ENCODE peak calls at places on chromosomes 13 and 19, in five cellular contexts. One of them, this sample, is unnamed.

GRCh38 chr19:29798783-29799182 is 13.0 kb upstream of the CCNE1 start:
- DNase-seq in IMR-90: peak; percentile 60
- DNase-seq in HCT116: no peak
- DNase-seq in A549: no peak
- DNase-seq in H1: no peak
- DNase-seq in this sample: no peak

GRCh38 chr19:3671680-3672574 is 28.3 kb downstream of the PIP5K1C start:
- DNase-seq in H1: no peak
- DNase-seq in HCT116: no peak
- DNase-seq in IMR-90: peak; percentile 20
- DNase-seq in A549: no peak
- DNase-seq in this sample: no peak

GRCh38 chr13:110511509-110512181 is 49.9 kb downstream of the RAB20 start:
- DNase-seq in IMR-90: no peak
- DNase-seq in HCT116: no peak
- DNase-seq in A549: no peak
- DNase-seq in H1: no peak
- DNase-seq in this sample: no peak

GRCh38 chr13:47499358-47500150 is 501.5 kb downstream of the SUCLA2 start:
- DNase-seq in HCT116: no peak
- DNase-seq in IMR-90: peak; percentile 95
- DNase-seq in A549: no peak
- DNase-seq in H1: no peak
- DNase-seq in this sample: no peak

GRCh38 chr19:37007587-37008220 is 70.5 kb upstream of the ZNF420 start:
- DNase-seq in HCT116: no peak
- DNase-seq in H1: no peak
- DNase-seq in A549: peak; percentile 61
- DNase-seq in IMR-90: no peak
- DNase-seq in this sample: no peak

GRCh38 chr19:752652-753517 is 2.0 kb downstream of the MISP start:
- DNase-seq in A549: peak; percentile 99
- DNase-seq in IMR-90: peak; percentile 90
- DNase-seq in HCT116: peak; percentile 89
- DNase-seq in H1: no peak
- DNase-seq in this sample: no peak

GRCh38 chr19:42282810-42283247 is 13.8 kb downstream of the CIC start:
- DNase-seq in H1: no peak
- DNase-seq in IMR-90: no peak
- DNase-seq in HCT116: no peak
- DNase-seq in A549: no peak
- DNase-seq in this sample: no peak

GRCh38 chr19:532578-533484 is 1.3 kb downstream of the CDC34 start:
- DNase-seq in A549: peak; percentile 63
- DNase-seq in IMR-90: peak; percentile 64
- DNase-seq in H1: peak; percentile 72
- DNase-seq in HCT116: peak; percentile 51
- DNase-seq in this sample: no peak

GRCh38 chr19:57665261-57665806 is 3.4 kb upstream of the ZSCAN4 start:
- DNase-seq in H1: no peak
- DNase-seq in HCT116: no peak
- DNase-seq in IMR-90: no peak
- DNase-seq in A549: no peak
- DNase-seq in this sample: no peak

GRCh38 chr13:96100457-96101220 is 10.7 kb downstream of the HS6ST3 start:
- DNase-seq in A549: no peak
- DNase-seq in IMR-90: no peak
- DNase-seq in H1: no peak
- DNase-seq in HCT116: no peak
- DNase-seq in this sample: no peak

GRCh38 chr19:57290970-57291369 is 10.7 kb downstream of the ZNF460 start:
- DNase-seq in HCT116: no peak
- DNase-seq in H1: no peak
- DNase-seq in A549: peak; percentile 39
- DNase-seq in IMR-90: no peak
- DNase-seq in this sample: no peak

GRCh38 chr13:30376426-30377311 is 45.6 kb upstream of the UBE2L5 start:
- DNase-seq in H1: no peak
- DNase-seq in HCT116: no peak
- DNase-seq in IMR-90: no peak
- DNase-seq in A549: no peak
- DNase-seq in this sample: no peak

GRCh38 chr13:110354715-110355473 is 47.8 kb downstream of the COL4A2 start:
- DNase-seq in IMR-90: no peak
- DNase-seq in H1: no peak
- DNase-seq in A549: no peak
- DNase-seq in HCT116: no peak
- DNase-seq in this sample: no peak

GRCh38 chr13:31051999-31052398 is 109.7 kb downstream of the HSPH1 start:
- DNase-seq in HCT116: peak; percentile 28
- DNase-seq in A549: peak; percentile 50
- DNase-seq in IMR-90: peak; percentile 8
- DNase-seq in H1: no peak
- DNase-seq in this sample: no peak

GRCh38 chr13:77184455-77184854 is 142.4 kb downstream of the MYCBP2 start:
- DNase-seq in A549: no peak
- DNase-seq in IMR-90: no peak
- DNase-seq in HCT116: no peak
- DNase-seq in H1: no peak
- DNase-seq in this sample: no peak

GRCh38 chr13:85586422-85586831 is 212.8 kb downstream of the SLITRK6 start:
- DNase-seq in IMR-90: peak; percentile 85
- DNase-seq in A549: peak; percentile 85
- DNase-seq in HCT116: no peak
- DNase-seq in H1: no peak
- DNase-seq in this sample: peak; percentile 90

GRCh38 chr19:4064551-4065260 is 2.0 kb downstream of the ZBTB7A start:
- DNase-seq in H1: no peak
- DNase-seq in IMR-90: no peak
- DNase-seq in HCT116: no peak
- DNase-seq in A549: no peak
- DNase-seq in this sample: no peak

GRCh38 chr19:13172335-13173128 is 22.3 kb downstream of the IER2 start:
- DNase-seq in A549: peak; percentile 91
- DNase-seq in HCT116: no peak
- DNase-seq in H1: no peak
- DNase-seq in IMR-90: peak; percentile 83
- DNase-seq in this sample: no peak

DNA sequence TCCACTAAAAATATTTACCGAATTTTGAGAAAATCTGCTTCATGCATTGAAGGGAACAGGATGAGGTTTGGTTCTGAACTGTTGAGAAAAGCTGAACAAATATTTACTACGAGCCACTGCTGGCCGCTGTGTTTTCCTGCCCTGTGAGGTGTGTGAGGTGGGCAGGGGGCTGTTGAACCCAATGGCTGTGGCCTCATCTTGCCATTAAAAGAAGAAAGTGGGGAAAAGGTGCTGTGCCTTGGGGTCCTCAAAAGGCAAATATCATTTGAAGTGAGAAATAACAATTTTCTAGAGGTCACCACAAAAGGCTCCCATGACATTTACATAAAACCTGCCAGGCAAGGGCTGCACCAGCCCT is 44.7 kb downstream of the KLF2 start:
- DNase-seq in IMR-90: no peak
- DNase-seq in HCT116: no peak
- DNase-seq in H1: no peak
- DNase-seq in A549: no peak
- DNase-seq in this sample: no peak
- H3K4me1 ChIP-seq in IMR-90: peaks cover 10% of the 10 kb centered on the region
- H3K4me1 ChIP-seq in HCT116: no peaks in the 10 kb centered on the region
- H3K4me1 ChIP-seq in H1: peaks cover 4% of the 10 kb centered on the region
- H3K4me1 ChIP-seq in A549: peaks cover 9% of the 10 kb centered on the region
- H3K4me1 ChIP-seq in this sample: no peaks in the 10 kb centered on the region

GRCh38 chr13:38849316-38849715 is 141.3 kb downstream of the STOML3 start:
- DNase-seq in HCT116: no peak
- DNase-seq in H1: no peak
- DNase-seq in A549: no peak
- DNase-seq in IMR-90: no peak
- DNase-seq in this sample: no peak
- H3K4me3 ChIP-seq in HCT116: no peak overlapping the region
- H3K4me3 ChIP-seq in H1: no peak overlapping the region
- H3K4me3 ChIP-seq in A549: no peak overlapping the region
- H3K4me3 ChIP-seq in IMR-90: no peak overlapping the region
- H3K4me3 ChIP-seq in this sample: no peak overlapping the region

DNA sequence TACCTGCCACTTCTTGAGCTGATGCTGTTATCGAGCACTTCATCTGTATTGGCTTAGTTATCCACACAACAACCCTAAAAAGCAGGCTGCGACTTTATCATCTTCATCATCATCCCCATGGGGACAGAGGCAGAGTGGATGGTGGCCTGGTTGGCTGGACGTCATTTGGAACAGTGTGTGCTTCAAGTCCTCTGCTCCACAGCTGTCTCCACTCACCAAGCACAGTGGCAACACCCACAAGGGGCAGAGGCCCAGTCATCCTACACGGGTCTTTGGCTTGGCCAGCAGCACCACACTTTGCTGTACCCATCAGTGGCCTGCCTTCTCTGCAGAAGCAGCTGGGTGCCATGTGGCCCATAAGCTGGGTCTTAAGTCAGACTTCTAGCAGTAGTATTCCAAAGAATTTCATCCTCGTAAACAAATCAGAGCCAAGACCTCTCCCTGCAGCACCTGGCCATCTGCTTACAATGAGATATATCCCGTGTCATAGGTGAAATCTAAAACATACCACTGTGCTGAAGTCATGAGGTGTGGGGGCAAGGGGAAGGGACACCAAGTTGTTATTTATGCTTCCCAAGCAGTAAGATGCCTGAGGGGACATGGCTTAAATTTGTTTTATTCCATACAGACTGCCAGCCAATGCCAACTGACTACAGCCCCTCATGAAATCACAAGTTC is 47.9 kb upstream of the EPHX3 start:
- DNase-seq in HCT116: no peak
- DNase-seq in A549: no peak
- DNase-seq in IMR-90: peak; percentile 71
- DNase-seq in H1: no peak
- DNase-seq in this sample: no peak
- H3K4me2 ChIP-seq in HCT116: no peak overlapping the region
- H3K4me2 ChIP-seq in A549: peak overlapping the region; percentile 64
- H3K4me2 ChIP-seq in IMR-90: peak overlapping the region; percentile 5
- H3K4me2 ChIP-seq in H1: no peak overlapping the region
- H3K4me2 ChIP-seq in this sample: peak overlapping the region; percentile 31

GRCh38 chr13:75766636-75767035 is 130.5 kb downstream of the LMO7 start:
- DNase-seq in IMR-90: no peak
- DNase-seq in A549: no peak
- DNase-seq in H1: no peak
- DNase-seq in HCT116: no peak
- DNase-seq in this sample: no peak
- H3K4me1 ChIP-seq in IMR-90: peaks cover 20% of the 10 kb centered on the region
- H3K4me1 ChIP-seq in A549: peaks cover 72% of the 10 kb centered on the region
- H3K4me1 ChIP-seq in H1: no peaks in the 10 kb centered on the region
- H3K4me1 ChIP-seq in HCT116: peaks cover 11% of the 10 kb centered on the region
- H3K4me1 ChIP-seq in this sample: peaks cover 19% of the 10 kb centered on the region

This sample was measured in keratinocyte.